ENCODE peak calls at places on chromosome 9, in four cellular contexts. R is A549, X is WERI-Rb-1, T is fibroblast of villous mesenchyme. Q is an unnamed sample.
A peak's percentile ranks its signal among the peaks of the same experiment; 100 is the strongest.

GRCh38 chr9:32394381-32395049 is 10.1 kb downstream of the ACO1 start:
- DNase-seq in R (no peak), X (no peak), T (no peak), Q (no peak)

GRCh38 chr9:77841739-77842386 is 189.7 kb downstream of the GNAQ start:
- DNase-seq in R (peak; percentile 24), X (no peak), T (no peak), Q (no peak)

GRCh38 chr9:115746496-115746895 is 407.1 kb upstream of the PAPPA start:
- DNase-seq in R (no peak), X (no peak), T (peak; percentile 41), Q (no peak)

GRCh38 chr9:116088396-116088795 is 65.2 kb upstream of the PAPPA start:
- DNase-seq in R (no peak), X (no peak), T (no peak), Q (no peak)

GRCh38 chr9:35733109-35733541 is 659 bp downstream of the CREB3 start:
- DNase-seq in R (peak; percentile 78), X (peak; percentile 75), T (peak; percentile 52), Q (peak; percentile 78)

GRCh38 chr9:5801739-5802113 is 31.2 kb downstream of the ERMP1 start:
- DNase-seq in R (no peak), X (no peak), T (no peak), Q (no peak)

GRCh38 chr9:88605500-88606172 is 70.7 kb downstream of the NXNL2 start:
- DNase-seq in R (no peak), X (no peak), T (peak; percentile 75), Q (no peak)

GRCh38 chr9:89442501-89442978 is 55.4 kb downstream of the SEMA4D start:
- DNase-seq in R (no peak), X (no peak), T (no peak), Q (no peak)

GRCh38 chr9:27528886-27529315 is 713 bp downstream of the MOB3B start:
- DNase-seq in R (peak; percentile 24), X (peak; percentile 30), T (peak; percentile 48), Q (peak; percentile 59)

GRCh38 chr9:130137870-130138653 is 34.1 kb upstream of the NCS1 start:
- DNase-seq in R (peak; percentile 51), X (peak; percentile 75), T (peak; percentile 92), Q (peak; percentile 81)

GRCh38 chr9:137465000-137465769 is 6.1 kb upstream of the NSMF start:
- DNase-seq in R (no peak), X (no peak), T (no peak), Q (no peak)

GRCh38 chr9:101706929-101707328 is 31.5 kb downstream of the GRIN3A start:
- DNase-seq in R (no peak), X (no peak), T (no peak), Q (no peak)

GRCh38 chr9:107644774-107645463 is 155.3 kb upstream of the KLF4 start:
- DNase-seq in R (no peak), X (no peak), T (no peak), Q (no peak)

GRCh38 chr9:97786341-97786740 is 66.7 kb upstream of the FOXE1 start:
- DNase-seq in R (peak; percentile 35), X (no peak), T (no peak), Q (no peak)

GRCh38 chr9:131298341-131298740 is 8.8 kb downstream of the PLPP7 start:
- DNase-seq in R (no peak), X (no peak), T (no peak), Q (no peak)

DNA sequence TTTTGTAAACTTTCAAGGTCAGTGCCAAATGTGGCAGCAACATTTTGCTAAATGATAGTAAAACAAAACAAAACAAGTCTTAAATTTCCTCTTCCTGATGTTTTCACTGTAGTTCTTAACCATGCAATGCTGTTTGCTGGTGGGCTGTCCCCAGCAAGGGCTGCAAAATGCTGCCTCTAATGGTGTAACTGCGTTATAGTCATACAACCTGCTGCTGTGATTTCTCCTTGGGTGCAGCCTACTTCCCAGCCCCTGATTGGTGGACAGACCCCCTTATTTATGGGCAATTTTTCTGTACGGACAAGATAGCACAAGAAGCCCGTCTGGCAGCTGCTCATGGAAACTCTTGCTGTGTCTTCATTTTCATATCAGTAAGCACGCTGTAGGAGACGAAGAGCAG is 26.6 kb upstream of the PIP5K1B start:
- DNase-seq in R (peak; percentile 19), X (peak; percentile 15), T (peak; percentile 10), Q (peak; percentile 73)
- TF ChIP-seq CTCF in R (no peak), X (peak; percentile 52), T (peak; percentile 10), Q (peak; percentile 69)

GRCh38 chr9:98980291-98980690 is 36.6 kb downstream of the COL15A1 start:
- DNase-seq in R (no peak), X (no peak), T (no peak), Q (no peak)

GRCh38 chr9:98975838-98976237 is 32.1 kb downstream of the COL15A1 start:
- DNase-seq in R (no peak), X (no peak), T (no peak), Q (no peak)

GRCh38 chr9:98977246-98977681 is 33.6 kb downstream of the COL15A1 start:
- DNase-seq in R (no peak), X (no peak), T (no peak), Q (no peak)

GRCh38 chr9:98977813-98978212 is 34.1 kb downstream of the COL15A1 start:
- DNase-seq in R (no peak), X (no peak), T (no peak), Q (no peak)

GRCh38 chr9:98978231-98978681 is 34.5 kb downstream of the COL15A1 start:
- DNase-seq in R (no peak), X (no peak), T (no peak), Q (no peak)
- TF ChIP-seq CTCF in R (no peak), X (no peak), T (no peak), Q (no peak)

DNA sequence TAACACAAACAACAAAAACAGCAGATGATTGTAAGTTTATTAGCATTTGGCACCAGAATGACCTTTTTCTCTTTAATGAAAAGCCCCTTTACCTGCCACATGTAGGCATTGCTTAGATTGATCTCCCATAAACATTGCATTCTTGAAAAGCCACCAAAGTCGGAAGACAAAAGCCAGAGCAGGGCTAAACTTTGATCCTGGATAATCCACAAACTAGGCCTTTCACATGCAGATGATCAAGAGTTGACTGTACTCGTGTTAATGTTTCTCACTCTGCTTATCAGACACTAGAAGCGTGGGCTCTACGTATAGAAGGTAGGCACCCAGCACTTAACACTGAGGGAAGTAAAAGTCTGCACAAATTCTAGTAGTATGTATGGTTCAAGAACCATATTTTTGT is 21.0 kb upstream of the PHF2 start:
- DNase-seq in R (no peak), X (no peak), T (no peak), Q (no peak)
- TF ChIP-seq CTCF in R (no peak), X (no peak), T (no peak), Q (no peak)

GRCh38 chr9:71977003-71977402 is 65.6 kb downstream of the C9orf85 start:
- DNase-seq in R (no peak), X (no peak), T (no peak), Q (no peak)

GRCh38 chr9:71980266-71981018 is 69.0 kb downstream of the C9orf85 start:
- DNase-seq in R (no peak), X (no peak), T (no peak), Q (no peak)

GRCh38 chr9:71975833-71976232 is 64.4 kb downstream of the C9orf85 start:
- DNase-seq in R (no peak), X (no peak), T (peak; percentile 18), Q (no peak)
- TF ChIP-seq CTCF in R (peak; percentile 36), X (no peak), T (peak; percentile 26), Q (peak; percentile 29)

DNA sequence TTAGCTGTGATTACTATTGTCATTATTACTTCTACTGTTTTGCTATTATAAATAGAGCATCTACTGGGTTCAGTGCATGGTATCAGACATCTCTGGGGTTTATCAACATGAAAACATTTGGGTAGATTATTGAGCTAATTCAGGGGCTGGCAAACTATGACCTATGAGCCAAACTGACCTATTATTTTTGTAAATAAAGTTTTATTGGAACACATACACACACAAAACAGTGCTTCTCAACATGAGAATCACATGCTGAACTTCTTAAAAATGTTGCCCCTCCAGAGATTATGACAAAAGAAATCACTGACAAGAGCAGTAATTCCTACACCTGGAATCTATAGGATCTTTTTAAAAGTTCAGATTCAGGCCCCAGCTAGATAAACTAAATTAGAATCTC is 30.4 kb downstream of the SLC31A2 start:
- DNase-seq in R (no peak), X (no peak), T (no peak), Q (no peak)
- TF ChIP-seq CTCF in R (no peak), X (no peak), T (no peak), Q (no peak)

DNA sequence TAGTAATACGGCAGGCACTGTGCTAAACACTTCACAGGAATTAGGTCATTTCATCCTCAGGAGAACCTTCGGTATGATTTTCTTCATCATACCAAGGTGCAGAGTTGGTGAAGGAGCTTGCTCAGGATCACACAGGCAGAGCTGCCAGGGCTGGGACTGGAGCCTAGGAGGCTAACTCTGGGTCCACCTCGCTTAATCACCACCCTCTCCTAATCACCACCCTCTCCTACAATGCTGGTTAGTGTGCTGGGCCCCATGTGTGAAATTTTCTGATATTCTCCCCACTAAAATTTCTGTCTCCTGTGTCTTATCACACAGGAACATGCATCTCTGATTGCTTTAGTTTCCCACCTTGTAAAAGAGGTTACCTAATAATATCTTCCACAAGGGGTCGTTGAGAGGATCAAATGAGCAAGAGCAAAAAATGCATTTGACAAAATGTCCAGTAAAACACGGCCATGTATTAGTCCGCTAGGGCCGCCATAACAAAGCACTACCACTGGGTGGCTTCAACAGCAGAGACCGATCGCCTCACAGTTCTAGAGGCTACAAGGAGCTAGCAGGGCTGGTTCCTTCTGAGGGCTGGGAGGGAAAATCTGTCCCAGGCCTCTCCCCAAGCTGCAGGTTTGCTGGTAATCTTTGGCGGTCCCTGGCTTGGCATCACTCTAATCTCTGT is 128.2 kb upstream of the NFIB start:
- DNase-seq in R (peak; percentile 82), X (peak; percentile 50), T (peak; percentile 13), Q (peak; percentile 71)
- TF ChIP-seq CTCF in R (peak; percentile 54), X (peak; percentile 37), T (peak; percentile 33), Q (peak; percentile 74)

GRCh38 chr9:24095246-24095645 is 269.2 kb upstream of the ELAVL2 start:
- DNase-seq in R (no peak), X (no peak), T (no peak), Q (no peak)

GRCh38 chr9:24090566-24090965 is 264.5 kb upstream of the ELAVL2 start:
- DNase-seq in R (no peak), X (no peak), T (no peak), Q (no peak)
- TF ChIP-seq CTCF in R (no peak), X (no peak), T (no peak), Q (peak; percentile 43)

GRCh38 chr9:92986175-92987110 is 39.1 kb downstream of the FGD3 start:
- DNase-seq in R (peak; percentile 39), X (peak; percentile 29), T (no peak), Q (no peak)
- TF ChIP-seq CTCF in R (no peak), X (peak; percentile 34), T (peak; percentile 50), Q (peak; percentile 67)

DNA sequence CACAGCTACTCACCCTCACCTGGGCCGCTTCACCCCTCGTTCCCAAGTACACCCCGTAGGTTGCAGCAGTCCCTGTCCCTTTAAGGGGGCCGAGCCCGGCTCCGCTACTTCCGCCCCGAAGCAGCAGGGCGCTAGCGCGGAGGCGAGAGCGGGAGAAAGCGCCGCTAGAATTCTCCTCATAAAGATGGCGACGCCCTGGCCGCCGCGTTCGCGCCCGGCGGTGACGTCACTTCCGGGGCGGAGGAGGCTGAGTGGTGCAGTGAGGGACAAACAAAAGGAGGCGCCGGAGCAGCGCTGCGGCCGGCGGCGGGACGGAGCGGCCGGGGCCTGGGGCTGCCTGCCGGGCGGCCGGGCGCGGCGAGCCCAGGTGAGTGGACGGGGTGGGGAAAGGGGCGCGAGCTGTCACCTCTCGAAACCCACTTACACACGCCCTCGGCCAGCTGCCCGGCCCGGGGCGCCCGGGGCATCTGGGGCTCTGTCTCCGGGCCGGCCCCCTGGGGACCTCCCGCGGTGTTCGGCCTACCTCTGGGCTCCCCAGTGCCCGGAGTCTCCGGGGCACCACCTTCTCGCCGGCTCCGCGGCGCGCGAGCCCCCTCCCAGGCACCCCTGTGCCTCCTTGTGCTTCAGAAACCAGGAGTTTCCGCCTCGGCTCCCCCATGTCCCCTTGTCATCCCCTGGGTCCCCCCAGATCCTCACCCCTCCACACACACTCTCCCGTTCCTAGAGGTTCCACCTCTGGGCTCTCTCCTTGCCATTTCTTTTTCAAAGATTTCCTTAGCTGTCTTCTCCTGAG is at the start of the genes KYAT1 and LRRC8A:
- DNase-seq in R (peak; percentile 96), X (peak; percentile 99), T (peak; percentile 95), Q (peak; percentile 97)
- TF ChIP-seq CTCF in R (peak; percentile 13), X (no peak), T (no peak), Q (no peak)